ENCODE peak calls at places on chromosomes 16 and 17, in nine cellular contexts. B is left lung, X is MM.1S, D is tibial artery, W is psoas muscle, F is skeletal muscle cell, G is IMR-90, M is mucosa of descending colon, H is fibroblast of lung. E is an unnamed sample.

GRCh38 chr16:48044117-48044516 is 111.7 kb downstream of the ABCC12 start:
- DNase-seq in D (no peak), F (no peak), M (no peak), X (no peak), G (no peak), W (no peak), B (no peak), H (no peak), E (no peak)

GRCh38 chr17:18888766-18889290 is 30.9 kb downstream of the PRPSAP2 start:
- DNase-seq in D (no peak), W (no peak), X (no peak), M (no peak), F (no peak), H (no peak), B (no peak), G (no peak), E (no peak)

GRCh38 chr17:70905796-70906195 is 736.5 kb downstream of the KCNJ2 start:
- DNase-seq in D (peak; percentile 80), H (peak; percentile 100), G (peak; percentile 100), M (no peak), W (no peak), B (no peak), F (peak; percentile 99), X (no peak), E (peak; percentile 100)

GRCh38 chr16:11009027-11009755 is 64.8 kb downstream of the CLEC16A start:
- DNase-seq in D (peak; percentile 11), X (no peak), F (no peak), B (no peak), M (no peak), W (no peak), H (no peak), G (no peak), E (no peak)

GRCh38 chr16:67951485-67951884 is 7.6 kb upstream of the LCAT start:
- DNase-seq in F (no peak), G (no peak), X (no peak), H (no peak), M (no peak), W (peak; percentile 53), D (no peak), B (no peak), E (no peak)

GRCh38 chr17:79803997-79804855 is 7.3 kb upstream of the CBX8 start:
- DNase-seq in W (no peak), D (no peak), G (no peak), B (no peak), X (no peak), H (no peak), M (no peak), F (no peak), E (no peak)

GRCh38 chr17:78361227-78361683 is 1.4 kb upstream of the SOCS3 start:
- DNase-seq in W (no peak), F (no peak), D (no peak), M (no peak), X (no peak), G (no peak), H (no peak), B (no peak), E (no peak)

GRCh38 chr17:72928454-72929136 is 163.9 kb downstream of the SLC39A11 start:
- DNase-seq in D (no peak), H (no peak), B (no peak), X (no peak), G (no peak), W (no peak), M (no peak), F (no peak), E (no peak)

GRCh38 chr16:8931864-8932263 is 31.8 kb downstream of the USP7 start:
- DNase-seq in D (no peak), G (peak; percentile 68), B (no peak), H (peak; percentile 60), M (no peak), F (no peak), W (peak; percentile 55), X (peak; percentile 26), E (peak; percentile 45)

GRCh38 chr17:2034806-2035548 is 5.0 kb downstream of the DPH1 start:
- DNase-seq in H (peak; percentile 86), D (no peak), F (peak; percentile 82), B (peak; percentile 48), X (no peak), M (no peak), G (peak; percentile 56), W (no peak), E (peak; percentile 78)

GRCh38 chr17:28726396-28726911 is 421 bp upstream of the TLCD1 start:
- DNase-seq in D (peak; percentile 84), H (peak; percentile 58), G (peak; percentile 39), X (peak; percentile 70), F (no peak), W (no peak), M (peak; percentile 89), B (peak; percentile 91), E (peak; percentile 31)

GRCh38 chr17:39361064-39361463 is 40.4 kb downstream of the FBXL20 start:
- DNase-seq in G (no peak), M (no peak), B (no peak), F (no peak), D (no peak), H (no peak), W (no peak), X (no peak), E (no peak)

GRCh38 chr17:39360537-39360936 is 40.9 kb downstream of the FBXL20 start:
- DNase-seq in D (no peak), B (no peak), X (no peak), G (no peak), M (no peak), F (no peak), H (no peak), W (no peak), E (no peak)

GRCh38 chr17:39365872-39366271 is 35.6 kb downstream of the FBXL20 start:
- DNase-seq in G (no peak), M (no peak), W (no peak), B (no peak), X (no peak), H (no peak), D (no peak), F (no peak), E (no peak)

GRCh38 chr17:39365252-39365651 is 36.2 kb downstream of the FBXL20 start:
- DNase-seq in W (no peak), G (peak; percentile 83), F (peak; percentile 3), X (no peak), M (no peak), H (peak; percentile 85), D (no peak), B (no peak), E (peak; percentile 79)

GRCh38 chr17:39364236-39365025 is 37.0 kb downstream of the FBXL20 start:
- DNase-seq in F (no peak), H (peak; percentile 29), W (no peak), M (no peak), B (no peak), X (no peak), D (no peak), G (no peak), E (no peak)
- H3K4me3 ChIP-seq in F (no peak overlapping the region), H (no peak overlapping the region), W (no peak overlapping the region), M (no peak overlapping the region), B (no peak overlapping the region), X (no peak overlapping the region), D (no peak overlapping the region), G (no peak overlapping the region), E (no peak overlapping the region)

DNA sequence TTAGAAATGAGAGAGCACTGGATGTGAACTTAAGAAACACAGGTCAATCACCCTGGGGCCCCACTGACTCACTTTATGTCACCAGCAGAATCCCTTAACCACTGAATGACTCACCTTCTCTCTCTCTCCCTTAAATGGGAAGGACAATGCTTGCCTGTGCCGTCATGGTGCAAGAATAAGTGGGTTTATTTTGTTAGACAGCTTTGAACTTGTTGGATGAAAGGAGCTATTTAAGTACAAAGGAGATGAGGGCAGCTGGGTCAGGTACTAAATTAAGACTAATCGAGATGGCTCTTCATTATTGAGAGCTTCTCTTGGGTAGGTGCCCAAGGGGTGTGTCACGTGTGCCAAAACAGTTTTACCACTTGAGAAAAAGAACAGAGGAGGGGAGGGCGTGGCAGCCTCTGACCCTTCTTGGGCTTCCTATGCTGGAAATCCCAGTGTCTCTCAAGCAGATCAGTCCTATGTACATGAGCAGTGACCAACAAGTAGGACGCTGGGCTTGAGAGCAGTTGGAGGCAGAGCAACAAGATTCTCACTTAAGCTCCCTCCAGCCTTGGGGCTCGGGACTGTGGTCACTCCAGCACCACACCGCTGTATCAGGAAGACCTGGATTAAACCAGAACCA is 6.7 kb upstream of the KRT31 start:
- DNase-seq in X (no peak), F (peak; percentile 88), G (peak; percentile 97), M (no peak), W (no peak), H (peak; percentile 99), B (no peak), D (no peak), E (peak; percentile 98)
- H3K4me3 ChIP-seq in X (no peak overlapping the region), F (no peak overlapping the region), G (no peak overlapping the region), M (no peak overlapping the region), W (no peak overlapping the region), H (no peak overlapping the region), B (no peak overlapping the region), D (no peak overlapping the region), E (no peak overlapping the region)

GRCh38 chr17:27293359-27293897 is 486 bp upstream of the WSB1 start:
- DNase-seq in H (no peak), W (peak; percentile 34), G (no peak), D (peak; percentile 78), M (peak; percentile 68), X (no peak), F (no peak), B (peak; percentile 79), E (no peak)
- H3K4me3 ChIP-seq in H (peak overlapping the region; percentile 73), W (peak overlapping the region; percentile 90), G (no peak overlapping the region), D (peak overlapping the region; percentile 89), M (peak overlapping the region; percentile 81), X (peak overlapping the region; percentile 99), F (peak overlapping the region; percentile 98), B (peak overlapping the region; percentile 73), E (peak overlapping the region; percentile 98)

DNA sequence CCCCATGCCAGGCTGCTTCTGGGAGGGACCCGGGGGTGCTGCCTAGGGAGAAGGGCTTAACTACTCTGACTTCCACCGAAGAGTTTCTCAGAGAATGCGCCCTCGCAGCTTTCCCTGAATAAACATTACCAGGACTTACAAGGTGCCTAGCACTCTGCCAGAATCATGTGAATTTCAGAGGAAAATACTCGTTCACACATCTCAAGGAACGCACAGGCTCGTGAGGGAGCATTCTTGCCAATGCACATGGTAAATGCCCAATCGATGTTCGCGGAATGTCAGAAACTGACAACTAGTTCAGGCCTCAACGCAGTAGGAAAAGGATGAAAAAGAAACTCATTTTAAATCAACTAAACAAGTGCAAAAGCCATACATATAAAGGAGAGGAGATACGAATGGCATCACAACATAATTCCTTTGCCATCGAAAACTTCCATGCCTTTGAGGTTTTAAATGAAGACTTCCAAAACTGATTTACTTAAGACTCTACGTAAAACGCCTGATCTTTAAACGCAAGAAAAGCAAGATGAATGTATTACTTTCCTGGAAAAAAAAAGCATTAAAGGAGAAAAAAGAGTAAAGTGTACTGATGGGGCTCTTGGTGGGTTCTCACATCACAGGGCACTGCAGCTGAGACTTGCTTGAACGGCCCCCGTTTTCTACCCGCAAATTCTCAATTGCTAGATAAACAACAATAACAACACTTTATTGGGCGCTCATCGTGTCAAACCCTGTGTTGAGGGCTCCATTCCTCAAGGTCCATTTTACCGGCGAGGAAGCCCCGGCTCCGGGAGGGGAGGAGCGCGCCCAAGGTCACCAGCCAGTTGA is 827 bp downstream of the CMC2 start:
- DNase-seq in M (no peak), H (no peak), D (no peak), W (no peak), X (peak; percentile 10), B (no peak), F (no peak), G (peak; percentile 23), E (no peak)
- H3K4me3 ChIP-seq in M (peak overlapping the region; percentile 83), H (peak overlapping the region; percentile 88), D (peak overlapping the region; percentile 67), W (peak overlapping the region; percentile 89), X (peak overlapping the region; percentile 86), B (peak overlapping the region; percentile 91), F (peak overlapping the region; percentile 93), G (peak overlapping the region; percentile 67), E (peak overlapping the region; percentile 88)

E was measured in astrocyte.